ENCODE peak calls at places on chromosomes 7 and 10, in five cellular contexts. D is K562, J is choroid plexus epithelial cell, Q is astrocyte of the spinal cord, L is AG10803. X is an unnamed sample.

GRCh38 chr10:21496285-21497176 is 29.0 kb downstream of the SKIDA1 start:
- DNase-seq in D (peak), J (no peak), Q (peak), L (peak), X (no peak)

GRCh38 chr10:114375082-114375481 is 29.2 kb downstream of the AFAP1L2 start:
- DNase-seq in D (no peak), J (peak), Q (peak), L (no peak), X (no peak)

GRCh38 chr10:124056337-124056980 is 36.9 kb downstream of the CHST15 start:
- DNase-seq in D (no peak), J (no peak), Q (no peak), L (no peak), X (no peak)

GRCh38 chr10:43075612-43076003 is 1.3 kb upstream of the RET start:
- DNase-seq in D (peak), J (no peak), Q (no peak), L (no peak), X (no peak)

GRCh38 chr10:5628798-5629788 is 37.3 kb downstream of the ASB13 start:
- DNase-seq in D (no peak), J (peak), Q (peak), L (no peak), X (no peak)

GRCh38 chr10:45091968-45092367 is 91.2 kb downstream of the ZNF22 start:
- DNase-seq in D (no peak), J (no peak), Q (no peak), L (no peak), X (no peak)

GRCh38 chr10:77943086-77943901 is 16.7 kb upstream of the DLG5 start:
- DNase-seq in D (peak), J (peak), Q (peak), L (peak), X (no peak)

GRCh38 chr10:79044036-79044664 is 24.6 kb upstream of the ZMIZ1 start:
- DNase-seq in D (no peak), J (no peak), Q (no peak), L (no peak), X (no peak)

GRCh38 chr7:78649976-78650375 is 803.5 kb downstream of the MAGI2 start:
- DNase-seq in D (no peak), J (no peak), Q (no peak), L (no peak), X (no peak)

GRCh38 chr10:6221971-6222751 is 19.4 kb downstream of the PFKFB3 start:
- DNase-seq in D (no peak), J (no peak), Q (no peak), L (peak), X (no peak)

GRCh38 chr7:111320133-111320532 is 229.2 kb downstream of the LRRN3 start:
- DNase-seq in D (no peak), J (no peak), Q (no peak), L (no peak), X (no peak)

GRCh38 chr10:17847586-17848296 is 38.6 kb downstream of the MRC1 start:
- DNase-seq in D (no peak), J (peak), Q (peak), L (peak), X (no peak)

GRCh38 chr10:484441-484924 is 205.0 kb downstream of the DIP2C start:
- DNase-seq in D (no peak), J (peak), Q (peak), L (peak), X (no peak)

GRCh38 chr7:82530361-82530760 is 86.8 kb upstream of the CACNA2D1 start:
- DNase-seq in D (no peak), J (peak), Q (no peak), L (no peak), X (no peak)

GRCh38 chr10:26543567-26544306 is 105.6 kb downstream of the APBB1IP start:
- DNase-seq in D (no peak), J (no peak), Q (no peak), L (no peak), X (no peak)

GRCh38 chr7:78563186-78563585 is 764.6 kb downstream of the PHTF2 start:
- DNase-seq in D (no peak), J (no peak), Q (no peak), L (no peak), X (no peak)

GRCh38 chr10:74825033-74825370 is 1.4 kb upstream of the KAT6B start:
- DNase-seq in D (no peak), J (no peak), Q (no peak), L (no peak), X (no peak)

GRCh38 chr10:43253461-43254198 is 13.2 kb downstream of the RASGEF1A start:
- DNase-seq in D (no peak), J (no peak), Q (no peak), L (no peak), X (no peak)

GRCh38 chr7:100583132-100584045 is 2.5 kb downstream of the LRCH4 start:
- DNase-seq in D (no peak), J (peak), Q (peak), L (no peak), X (peak)

GRCh38 chr7:142874837-142875236 is 10.7 kb downstream of the TRPV6 start:
- DNase-seq in D (no peak), J (no peak), Q (no peak), L (no peak), X (no peak)

GRCh38 chr7:142873871-142874270 is 11.7 kb downstream of the TRPV6 start:
- DNase-seq in D (no peak), J (no peak), Q (no peak), L (no peak), X (no peak)

GRCh38 chr7:142874409-142874808 is 11.1 kb downstream of the TRPV6 start:
- DNase-seq in D (no peak), J (no peak), Q (no peak), L (no peak), X (no peak)

GRCh38 chr7:142872106-142872675 is 13.4 kb downstream of the TRPV6 start:
- DNase-seq in D (no peak), J (no peak), Q (no peak), L (no peak), X (no peak)

DNA sequence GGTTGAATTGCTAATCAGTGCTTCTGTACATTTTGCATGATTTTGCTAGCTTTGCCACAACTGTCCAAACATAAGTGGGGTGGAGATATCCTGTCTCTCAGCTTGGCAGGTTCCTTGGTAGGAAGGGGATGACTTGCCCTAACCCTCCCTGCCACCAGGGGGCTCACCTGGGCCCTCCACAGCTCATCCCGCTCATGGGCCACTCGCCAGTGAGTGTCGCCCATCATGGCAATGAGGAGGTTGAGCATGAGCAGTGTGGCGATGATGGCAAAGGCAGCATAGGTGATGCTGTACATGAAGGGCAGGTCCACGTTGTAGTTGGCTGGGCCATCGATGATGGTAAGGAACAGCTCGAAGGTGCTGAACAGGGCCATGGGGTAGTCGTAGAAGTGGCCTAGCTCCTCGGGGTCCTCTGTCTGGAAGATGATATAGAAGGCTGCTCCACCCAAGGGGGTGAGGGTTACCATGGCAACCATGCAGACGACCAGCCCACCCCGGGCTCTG is 12.2 kb downstream of the TRPV6 start:
- DNase-seq in D (peak), J (peak), Q (no peak), L (no peak), X (no peak)
- TF ChIP-seq CTCF in D (peak), J (peak), Q (peak), L (peak), X (peak)

DNA sequence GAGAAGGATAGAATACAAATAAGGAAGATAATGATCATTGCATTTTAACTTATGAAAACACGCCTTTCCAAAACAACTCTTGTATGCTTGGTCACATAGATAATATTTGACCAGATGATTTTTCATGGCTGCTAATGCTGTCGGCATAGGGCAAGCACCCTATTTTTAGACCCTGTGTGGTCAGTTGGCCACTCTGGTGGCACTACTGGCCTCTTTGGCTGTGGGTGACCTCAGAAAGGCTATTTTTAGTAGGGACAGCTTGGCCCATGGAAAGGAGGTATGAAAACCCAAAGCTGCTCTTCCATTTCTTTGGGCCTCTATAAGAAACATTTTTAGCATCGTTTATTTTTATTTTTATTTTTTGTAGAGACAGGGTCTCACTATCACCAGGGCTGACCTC is 12.3 kb downstream of the BMPER start:
- DNase-seq in D (no peak), J (no peak), Q (no peak), L (no peak), X (no peak)
- TF ChIP-seq CTCF in D (no peak), J (no peak), Q (no peak), L (no peak), X (no peak)

DNA sequence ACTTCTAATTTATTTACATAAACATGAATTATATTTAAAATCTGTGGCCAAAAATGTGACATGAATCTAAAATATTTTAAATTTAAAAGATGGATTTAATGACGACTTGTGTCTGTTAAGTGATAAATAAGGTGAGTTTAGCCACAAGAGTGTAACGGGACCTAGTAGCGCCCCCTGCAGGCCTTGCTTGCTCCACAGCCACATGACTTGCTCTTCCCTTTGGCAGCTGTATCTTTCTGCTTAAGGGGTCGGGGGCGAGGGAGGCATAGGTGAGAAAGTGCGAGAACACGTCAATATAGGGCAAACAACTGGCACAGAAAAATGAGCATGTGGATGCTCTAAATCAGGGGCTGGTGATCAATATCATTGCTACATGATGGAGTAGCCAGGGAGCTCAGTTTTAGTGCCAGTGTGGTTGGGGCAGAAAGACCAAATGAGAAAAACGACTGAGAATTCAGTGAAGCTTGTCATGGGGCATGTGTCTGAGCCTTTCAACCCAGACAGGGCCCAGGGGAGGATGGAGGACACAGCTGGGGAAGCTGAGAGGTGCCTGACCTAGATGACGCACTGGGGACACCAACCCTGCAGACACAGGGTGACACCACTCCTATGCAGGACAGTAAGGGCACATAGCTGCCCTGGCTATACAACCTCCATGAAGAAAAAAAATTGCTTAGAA is 49.8 kb downstream of the PAXIP1 start:
- DNase-seq in D (peak), J (peak), Q (peak), L (peak), X (no peak)
- TF ChIP-seq CTCF in D (peak), J (peak), Q (peak), L (peak), X (peak)

GRCh38 chr10:93921338-93921737 is 27.6 kb downstream of the SLC35G1 start:
- DNase-seq in D (no peak), J (no peak), Q (no peak), L (no peak), X (no peak)
- TF ChIP-seq CTCF in D (peak), J (peak), Q (peak), L (peak), X (peak)

GRCh38 chr7:154914580-154915380 is 88.1 kb downstream of the PAXIP1 start:
- DNase-seq in D (no peak), J (no peak), Q (no peak), L (no peak), X (no peak)
- TF ChIP-seq CTCF in D (no peak), J (no peak), Q (no peak), L (no peak), X (no peak)

GRCh38 chr10:71032887-71033286 is 144.5 kb upstream of the PCBD1 start:
- DNase-seq in D (no peak), J (no peak), Q (no peak), L (no peak), X (no peak)

GRCh38 chr10:71035511-71036278 is 147.3 kb upstream of the PCBD1 start:
- DNase-seq in D (no peak), J (no peak), Q (no peak), L (no peak), X (no peak)

GRCh38 chr10:71031601-71032000 is 143.2 kb upstream of the PCBD1 start:
- DNase-seq in D (no peak), J (no peak), Q (no peak), L (no peak), X (no peak)

GRCh38 chr10:71036279-71036535 is 147.8 kb upstream of the PCBD1 start:
- DNase-seq in D (no peak), J (no peak), Q (no peak), L (no peak), X (no peak)

GRCh38 chr10:71033396-71033980 is 145.1 kb upstream of the PCBD1 start:
- DNase-seq in D (no peak), J (no peak), Q (no peak), L (no peak), X (no peak)
- TF ChIP-seq CTCF in D (peak), J (peak), Q (no peak), L (no peak), X (no peak)

DNA sequence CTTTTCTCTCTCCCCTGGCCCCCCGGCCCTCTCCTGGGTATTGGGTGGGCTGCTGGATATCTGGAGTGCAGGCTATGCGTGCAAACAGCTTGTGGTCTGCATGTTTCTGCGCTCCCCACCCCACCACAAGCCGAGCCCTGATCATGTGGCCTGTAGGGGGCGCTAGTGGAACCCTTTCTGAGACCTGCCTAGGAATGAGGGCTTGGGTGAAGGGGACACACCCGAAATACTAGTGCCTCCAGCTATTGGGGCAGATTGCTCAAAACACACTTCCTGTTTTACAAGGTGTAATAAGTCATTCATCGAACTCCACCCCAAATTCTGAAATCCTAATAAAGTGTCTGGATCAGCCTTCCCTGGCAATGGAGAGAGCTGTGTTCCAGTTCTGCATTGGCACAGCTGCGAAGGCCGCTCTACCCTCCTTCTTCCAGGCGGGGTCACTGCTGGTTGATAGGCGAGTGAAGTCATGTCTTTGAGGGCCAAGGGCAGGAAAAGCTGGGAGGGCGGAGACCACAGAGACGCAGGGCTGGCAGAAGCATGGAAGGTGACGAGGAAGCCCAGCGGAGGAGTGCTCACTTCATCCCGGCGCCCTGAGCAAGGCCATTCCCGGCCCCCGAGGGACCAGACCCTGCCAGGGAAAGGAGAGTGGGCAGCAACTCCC is 19.8 kb upstream of the PRRT4 start:
- DNase-seq in D (peak), J (no peak), Q (no peak), L (no peak), X (no peak)
- TF ChIP-seq CTCF in D (peak), J (peak), Q (peak), L (peak), X (peak)

GRCh38 chr10:101301111-101301731 is 52.7 kb upstream of the BTRC start:
- DNase-seq in D (peak), J (peak), Q (no peak), L (peak), X (peak)
- TF ChIP-seq CTCF in D (peak), J (peak), Q (peak), L (peak), X (peak)

GRCh38 chr10:70331486-70332268 is 47.9 kb upstream of the NPFFR1 start:
- DNase-seq in D (peak), J (peak), Q (peak), L (peak), X (peak)
- TF ChIP-seq CTCF in D (peak), J (peak), Q (peak), L (peak), X (peak)